ENCODE peak calls at places on chromosomes 7 and 10, in six cellular contexts. Z is GM12891, P is A172, I is RPMI8226, N is AG04449, X is GM13977. H is an unnamed sample.

GRCh38 chr7:151210087-151210854 is at the start of gene H2BK1:
- DNase-seq in Z (no peak), P (no peak), I (no peak), N (no peak), X (no peak), H (no peak)

GRCh38 chr10:92181575-92181974 is 109.3 kb downstream of the CPEB3 start:
- DNase-seq in Z (no peak), P (peak), I (peak), N (no peak), X (peak), H (no peak)

GRCh38 chr7:29562307-29562706 is 1.3 kb upstream of the PRR15 start:
- DNase-seq in Z (no peak), P (no peak), I (peak), N (no peak), X (no peak), H (no peak)

GRCh38 chr10:46296629-46297275 is 10.0 kb downstream of the ANTXRL start:
- DNase-seq in Z (no peak), P (no peak), I (no peak), N (no peak), X (no peak), H (no peak)

GRCh38 chr10:13346280-13346819 is 1.7 kb downstream of the SEPHS1 start:
- DNase-seq in Z (no peak), P (peak), I (no peak), N (no peak), X (no peak), H (no peak)

GRCh38 chr7:70506463-70506862 is 625.5 kb upstream of the GALNT17 start:
- DNase-seq in Z (no peak), P (no peak), I (no peak), N (no peak), X (no peak), H (no peak)

GRCh38 chr7:101216860-101217387 is 457 bp downstream of the PLOD3 start:
- DNase-seq in Z (no peak), P (no peak), I (peak), N (no peak), X (no peak), H (peak)

GRCh38 chr10:14659626-14660196 is 115.0 kb downstream of the FAM107B start:
- DNase-seq in Z (peak), P (no peak), I (peak), N (no peak), X (peak), H (no peak)

GRCh38 chr7:73864981-73865711 is 4.2 kb downstream of the TMEM270 start:
- DNase-seq in Z (no peak), P (no peak), I (no peak), N (no peak), X (no peak), H (no peak)

GRCh38 chr7:134605978-134606923 is 40.4 kb upstream of the BPGM start:
- DNase-seq in Z (peak), P (peak), I (peak), N (no peak), X (peak), H (peak)

GRCh38 chr10:110505130-110505815 is 7.6 kb downstream of the DUSP5 start:
- DNase-seq in Z (no peak), P (no peak), I (no peak), N (no peak), X (no peak), H (no peak)

GRCh38 chr10:123808873-123809272 is 82.7 kb downstream of the CPXM2 start:
- DNase-seq in Z (no peak), P (peak), I (no peak), N (peak), X (no peak), H (peak)

GRCh38 chr7:118232837-118233236 is 8.3 kb downstream of the ANKRD7 start:
- DNase-seq in Z (no peak), P (peak), I (no peak), N (no peak), X (no peak), H (no peak)

GRCh38 chr10:60827791-60828488 is 49.7 kb downstream of the CDK1 start:
- DNase-seq in Z (no peak), P (peak), I (no peak), N (no peak), X (no peak), H (peak)

GRCh38 chr10:28367865-28368541 is 65.1 kb upstream of the MPP7 start:
- DNase-seq in Z (peak), P (peak), I (peak), N (no peak), X (peak), H (no peak)

GRCh38 chr7:84191261-84191660 is 3.3 kb downstream of the SEMA3A start:
- DNase-seq in Z (no peak), P (no peak), I (no peak), N (no peak), X (no peak), H (no peak)

GRCh38 chr7:43869898-43870240 is 552 bp upstream of the MRPS24 start:
- DNase-seq in Z (no peak), P (peak), I (no peak), N (peak), X (no peak), H (peak)

GRCh38 chr10:31619410-31620095 is 300.5 kb downstream of the ZEB1 start:
- DNase-seq in Z (no peak), P (peak), I (no peak), N (no peak), X (no peak), H (no peak)

GRCh38 chr10:118504044-118504944 is 91.2 kb downstream of the PRLHR start:
- DNase-seq in Z (no peak), P (peak), I (no peak), N (no peak), X (no peak), H (peak)

GRCh38 chr7:103540986-103541385 is 95.0 kb upstream of the SLC26A5 start:
- DNase-seq in Z (no peak), P (peak), I (no peak), N (no peak), X (no peak), H (no peak)

GRCh38 chr10:70552585-70552984 is 50.0 kb downstream of the PRF1 start:
- DNase-seq in Z (no peak), P (no peak), I (no peak), N (no peak), X (no peak), H (no peak)

GRCh38 chr10:18368681-18369080 is 228.5 kb downstream of the CACNB2 start:
- DNase-seq in Z (no peak), P (peak), I (no peak), N (no peak), X (no peak), H (no peak)

GRCh38 chr10:48898426-48898825 is 41.2 kb downstream of the LRRC18 start:
- DNase-seq in Z (no peak), P (no peak), I (no peak), N (no peak), X (no peak), H (no peak)

GRCh38 chr7:101843293-101844271 is 26.2 kb downstream of the CUX1 start:
- DNase-seq in Z (no peak), P (no peak), I (no peak), N (no peak), X (no peak), H (no peak)

GRCh38 chr10:49274886-49275285 is 24.1 kb upstream of the C10orf71 start:
- DNase-seq in Z (no peak), P (no peak), I (no peak), N (no peak), X (no peak), H (no peak)

GRCh38 chr7:128383781-128384180 is 22.3 kb upstream of the PRRT4 start:
- DNase-seq in Z (no peak), P (no peak), I (peak), N (no peak), X (no peak), H (peak)

GRCh38 chr7:5428470-5429252 is 5.0 kb upstream of the TNRC18 start:
- DNase-seq in Z (no peak), P (no peak), I (peak), N (no peak), X (no peak), H (peak)

GRCh38 chr7:120831260-120831659 is 26.7 kb downstream of the TSPAN12 start:
- DNase-seq in Z (no peak), P (no peak), I (no peak), N (no peak), X (no peak), H (no peak)

GRCh38 chr10:100895346-100895745 is 17.4 kb upstream of the SLF2 start:
- DNase-seq in Z (no peak), P (no peak), I (no peak), N (no peak), X (no peak), H (no peak)

GRCh38 chr10:48485711-48486110 is 119.2 kb downstream of the ARHGAP22 start:
- DNase-seq in Z (no peak), P (no peak), I (no peak), N (no peak), X (no peak), H (no peak)